ENCODE peak calls at places on chromosomes 5 and 9, in seven cellular contexts. One of them, this sample, is unnamed.

GRCh38 chr9:109010676-109011655 is 2.3 kb downstream of the CTNNAL1 start:
- DNase-seq in HepG2: peak
- DNase-seq in GM23338: no peak
- DNase-seq in sigmoid colon: no peak
- DNase-seq in breast epithelium: no peak
- DNase-seq in endothelial cell of umbilical vein: peak
- DNase-seq in stomach: no peak
- DNase-seq in this sample: no peak

GRCh38 chr9:109968702-109969450 is 188.9 kb downstream of the PALM2AKAP2 start:
- DNase-seq in HepG2: peak
- DNase-seq in GM23338: peak
- DNase-seq in sigmoid colon: no peak
- DNase-seq in breast epithelium: no peak
- DNase-seq in endothelial cell of umbilical vein: peak
- DNase-seq in stomach: no peak
- DNase-seq in this sample: no peak

GRCh38 chr5:74767579-74767913 is 497 bp downstream of the NSA2 start:
- DNase-seq in HepG2: peak
- DNase-seq in GM23338: peak
- DNase-seq in sigmoid colon: no peak
- DNase-seq in breast epithelium: no peak
- DNase-seq in endothelial cell of umbilical vein: no peak
- DNase-seq in stomach: no peak
- DNase-seq in this sample: no peak

GRCh38 chr5:113278976-113279375 is 155.8 kb downstream of the TSSK1B start:
- DNase-seq in HepG2: no peak
- DNase-seq in GM23338: no peak
- DNase-seq in sigmoid colon: no peak
- DNase-seq in breast epithelium: no peak
- DNase-seq in endothelial cell of umbilical vein: no peak
- DNase-seq in stomach: no peak
- DNase-seq in this sample: no peak

GRCh38 chr5:180346358-180346757 is 6.8 kb downstream of the GFPT2 start:
- DNase-seq in HepG2: no peak
- DNase-seq in GM23338: no peak
- DNase-seq in sigmoid colon: no peak
- DNase-seq in breast epithelium: no peak
- DNase-seq in endothelial cell of umbilical vein: no peak
- DNase-seq in stomach: no peak
- DNase-seq in this sample: no peak

GRCh38 chr5:35436441-35437057 is 181.1 kb upstream of the SPEF2 start:
- DNase-seq in HepG2: peak
- DNase-seq in GM23338: peak
- DNase-seq in sigmoid colon: no peak
- DNase-seq in breast epithelium: no peak
- DNase-seq in endothelial cell of umbilical vein: peak
- DNase-seq in stomach: no peak
- DNase-seq in this sample: no peak

GRCh38 chr5:114191441-114191840 is 170.4 kb upstream of the KCNN2 start:
- DNase-seq in HepG2: no peak
- DNase-seq in GM23338: no peak
- DNase-seq in sigmoid colon: no peak
- DNase-seq in breast epithelium: no peak
- DNase-seq in endothelial cell of umbilical vein: no peak
- DNase-seq in stomach: no peak
- DNase-seq in this sample: no peak

GRCh38 chr5:132526290-132526973 is 16.9 kb downstream of the IL5 start:
- DNase-seq in HepG2: peak
- DNase-seq in GM23338: peak
- DNase-seq in sigmoid colon: no peak
- DNase-seq in breast epithelium: no peak
- DNase-seq in endothelial cell of umbilical vein: peak
- DNase-seq in stomach: peak
- DNase-seq in this sample: no peak

GRCh38 chr9:16136961-16137360 is 584.1 kb downstream of the CCDC171 start:
- DNase-seq in HepG2: no peak
- DNase-seq in GM23338: no peak
- DNase-seq in sigmoid colon: no peak
- DNase-seq in breast epithelium: no peak
- DNase-seq in endothelial cell of umbilical vein: no peak
- DNase-seq in stomach: no peak
- DNase-seq in this sample: no peak

GRCh38 chr5:68285857-68286611 is 70.5 kb downstream of the PIK3R1 start:
- DNase-seq in HepG2: peak
- DNase-seq in GM23338: peak
- DNase-seq in sigmoid colon: no peak
- DNase-seq in breast epithelium: no peak
- DNase-seq in endothelial cell of umbilical vein: peak
- DNase-seq in stomach: no peak
- DNase-seq in this sample: no peak

GRCh38 chr5:169724303-169724702 is 87.2 kb downstream of the DOCK2 start:
- DNase-seq in HepG2: no peak
- DNase-seq in GM23338: no peak
- DNase-seq in sigmoid colon: no peak
- DNase-seq in breast epithelium: no peak
- DNase-seq in endothelial cell of umbilical vein: no peak
- DNase-seq in stomach: no peak
- DNase-seq in this sample: no peak

DNA sequence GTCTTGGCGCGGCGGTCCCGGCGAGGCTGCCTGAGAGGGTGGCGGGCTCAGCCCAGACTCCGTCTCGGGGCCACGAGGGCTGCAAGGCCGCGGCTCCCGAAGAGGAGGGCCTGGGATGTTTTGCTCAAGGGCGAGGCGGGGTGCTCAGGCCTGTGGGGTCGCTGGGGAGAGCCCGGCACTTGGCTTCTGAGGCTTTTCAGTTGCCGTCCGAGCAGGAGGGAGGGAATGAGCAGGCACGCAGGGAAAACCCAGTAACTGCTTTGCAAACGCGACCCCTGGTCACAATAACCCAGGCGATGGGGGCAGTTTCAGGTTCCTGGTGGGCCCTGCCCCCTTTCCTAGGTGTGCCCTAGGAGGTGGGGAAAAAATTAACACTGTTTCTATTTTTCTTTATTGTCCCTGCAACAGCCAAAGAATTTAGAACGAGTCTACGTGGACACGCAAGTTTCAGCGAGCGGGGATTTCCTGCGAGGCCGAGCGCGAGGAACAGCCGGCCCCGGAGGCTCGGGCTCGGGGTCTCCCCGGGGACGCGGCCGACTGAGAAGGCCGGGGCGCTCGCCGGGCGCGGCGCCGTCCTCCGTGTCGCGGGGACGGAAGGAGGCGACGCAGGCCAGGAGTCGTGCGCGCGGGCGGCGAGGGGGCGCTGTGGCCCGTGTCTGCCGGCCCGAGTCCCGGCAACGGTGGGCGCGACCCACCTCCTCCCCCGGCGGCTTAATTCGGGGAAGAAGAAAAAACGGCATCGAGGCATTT is 3.3 kb upstream of the IRX2 start:
- DNase-seq in HepG2: no peak
- DNase-seq in GM23338: peak
- DNase-seq in sigmoid colon: no peak
- DNase-seq in breast epithelium: peak
- DNase-seq in endothelial cell of umbilical vein: no peak
- DNase-seq in stomach: no peak
- DNase-seq in this sample: peak
- TF ChIP-seq CTCF in HepG2: no peak
- TF ChIP-seq CTCF in GM23338: peak
- TF ChIP-seq CTCF in sigmoid colon: no peak
- TF ChIP-seq CTCF in breast epithelium: no peak
- TF ChIP-seq CTCF in endothelial cell of umbilical vein: no peak
- TF ChIP-seq CTCF in stomach: no peak
- TF ChIP-seq CTCF in this sample: no peak

DNA sequence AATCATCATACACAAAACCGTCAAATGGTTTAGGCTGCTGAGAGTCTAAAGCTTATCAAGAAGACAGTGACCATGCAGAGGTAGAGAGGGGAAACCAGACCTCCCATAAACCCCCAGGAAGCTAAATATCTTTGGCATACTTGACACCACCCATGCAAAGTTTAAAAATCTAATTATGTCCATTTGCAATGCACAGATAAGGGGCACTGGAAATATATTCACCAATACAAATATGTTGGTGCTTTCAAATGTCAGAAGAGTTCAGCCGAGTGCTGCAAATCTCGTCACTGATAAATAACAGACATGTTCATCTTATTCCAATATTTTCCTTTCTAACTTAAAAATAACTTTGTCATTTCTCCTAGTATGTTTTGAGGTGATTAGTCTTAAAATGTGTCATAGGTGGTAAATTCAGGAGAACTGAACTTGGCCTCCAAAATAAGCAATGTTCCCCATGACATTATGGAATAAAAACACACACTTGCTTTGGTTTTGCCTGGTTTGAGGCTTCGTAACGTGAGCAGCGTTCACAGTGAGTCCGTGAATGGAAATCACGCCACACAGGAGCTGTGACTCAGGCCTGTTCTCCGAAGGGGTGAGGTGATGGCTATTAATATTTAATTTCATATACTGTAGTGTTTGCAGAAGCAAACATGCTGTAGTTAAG is 182.2 kb downstream of the AOPEP start:
- DNase-seq in HepG2: no peak
- DNase-seq in GM23338: no peak
- DNase-seq in sigmoid colon: no peak
- DNase-seq in breast epithelium: no peak
- DNase-seq in endothelial cell of umbilical vein: no peak
- DNase-seq in stomach: peak
- DNase-seq in this sample: peak
- TF ChIP-seq POLR2AphosphoS5 in HepG2: no peak
- TF ChIP-seq POLR2AphosphoS5 in GM23338: no peak
- TF ChIP-seq POLR2AphosphoS5 in sigmoid colon: no peak
- TF ChIP-seq POLR2AphosphoS5 in breast epithelium: no peak
- TF ChIP-seq POLR2AphosphoS5 in endothelial cell of umbilical vein: no peak
- TF ChIP-seq POLR2AphosphoS5 in stomach: peak
- TF ChIP-seq POLR2AphosphoS5 in this sample: peak

GRCh38 chr5:177362102-177362868 is 4.6 kb downstream of the RGS14 start:
- DNase-seq in HepG2: no peak
- DNase-seq in GM23338: peak
- DNase-seq in sigmoid colon: no peak
- DNase-seq in breast epithelium: no peak
- DNase-seq in endothelial cell of umbilical vein: no peak
- DNase-seq in stomach: peak
- DNase-seq in this sample: no peak
- H3K27ac ChIP-seq in HepG2: no peak
- H3K27ac ChIP-seq in GM23338: no peak
- H3K27ac ChIP-seq in sigmoid colon: peak
- H3K27ac ChIP-seq in breast epithelium: peak
- H3K27ac ChIP-seq in endothelial cell of umbilical vein: no peak
- H3K27ac ChIP-seq in stomach: peak
- H3K27ac ChIP-seq in this sample: peak

DNA sequence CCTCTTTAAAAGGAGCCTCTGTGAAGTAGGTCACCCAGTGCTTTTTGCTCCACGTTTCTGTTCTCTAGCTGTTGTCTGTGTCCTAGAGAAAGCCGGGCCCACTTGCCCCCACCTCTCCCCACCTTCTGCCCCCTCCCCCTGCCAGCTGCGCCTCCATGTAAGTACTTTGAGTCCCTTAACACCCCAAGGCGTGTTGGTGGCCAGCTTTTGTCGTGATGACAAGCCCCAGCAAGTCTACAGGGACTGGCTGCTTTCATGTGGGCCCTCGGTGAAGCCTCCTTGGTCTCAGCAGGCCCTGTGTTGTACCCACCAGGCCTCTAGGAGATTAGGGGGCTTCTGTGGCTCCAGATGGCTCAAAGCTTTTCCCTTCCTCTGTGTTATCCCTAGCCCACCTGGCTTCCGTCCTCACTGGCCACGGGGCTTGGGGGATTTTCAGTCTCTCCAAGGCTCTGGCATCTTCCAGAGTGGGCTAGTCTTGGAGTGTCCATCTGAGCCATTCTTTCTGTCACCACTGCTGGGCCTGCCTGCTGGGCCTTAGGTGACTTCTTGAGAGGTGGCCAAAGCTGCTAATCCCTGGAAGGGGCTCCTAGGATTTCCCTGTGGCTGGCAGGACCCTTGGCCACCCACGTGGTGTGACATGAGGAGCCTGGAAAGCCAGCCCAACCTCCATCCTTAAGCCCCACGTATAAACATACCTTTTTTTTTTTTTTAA is 1.2 kb upstream of the NDST1 start:
- DNase-seq in HepG2: no peak
- DNase-seq in GM23338: no peak
- DNase-seq in sigmoid colon: no peak
- DNase-seq in breast epithelium: no peak
- DNase-seq in endothelial cell of umbilical vein: no peak
- DNase-seq in stomach: no peak
- DNase-seq in this sample: no peak
- TF ChIP-seq CTCF in HepG2: no peak
- TF ChIP-seq CTCF in GM23338: no peak
- TF ChIP-seq CTCF in sigmoid colon: no peak
- TF ChIP-seq CTCF in breast epithelium: no peak
- TF ChIP-seq CTCF in endothelial cell of umbilical vein: no peak
- TF ChIP-seq CTCF in stomach: no peak
- TF ChIP-seq CTCF in this sample: no peak

GRCh38 chr9:133163559-133164208 is at the start of gene GBGT1:
- DNase-seq in HepG2: no peak
- DNase-seq in GM23338: peak
- DNase-seq in sigmoid colon: peak
- DNase-seq in breast epithelium: no peak
- DNase-seq in endothelial cell of umbilical vein: peak
- DNase-seq in stomach: peak
- DNase-seq in this sample: no peak
- TF ChIP-seq POLR2AphosphoS5 in HepG2: no peak
- TF ChIP-seq POLR2AphosphoS5 in GM23338: peak
- TF ChIP-seq POLR2AphosphoS5 in sigmoid colon: no peak
- TF ChIP-seq POLR2AphosphoS5 in breast epithelium: peak
- TF ChIP-seq POLR2AphosphoS5 in endothelial cell of umbilical vein: no peak
- TF ChIP-seq POLR2AphosphoS5 in stomach: peak
- TF ChIP-seq POLR2AphosphoS5 in this sample: peak

This sample was measured in esophagus muscularis mucosa.